ENCODE peak calls at places on chromosomes 2 and 18, in four cellular contexts. G is sigmoid colon; D is effector memory CD4-positive, alpha-beta T cell; A is A549. T is an unnamed sample. For H3K4me1, the result is how much of the 10 kb centered on the place peaks cover.

GRCh38 chr2:101153811-101154210 is 2.6 kb upstream of the TBC1D8 start:
- DNase-seq in D (no peak), A (no peak), G (no peak), T (no peak)

GRCh38 chr2:125455110-125455509 is 1200.8 kb upstream of the GYPC start:
- DNase-seq in G (no peak), A (no peak), D (no peak), T (no peak)

GRCh38 chr18:8962906-8963635 is 139.4 kb upstream of the NDUFV2 start:
- DNase-seq in A (no peak), G (no peak), D (no peak), T (no peak)

GRCh38 chr18:39786477-39786876 is 2168.6 kb upstream of the PIK3C3 start:
- DNase-seq in D (no peak), G (no peak), A (no peak), T (no peak)

GRCh38 chr2:120346034-120346666 is at the start of gene INHBB:
- DNase-seq in D (no peak), A (no peak), G (no peak), T (peak)

GRCh38 chr2:141694180-141694579 is 436.6 kb downstream of the LRP1B start:
- DNase-seq in G (no peak), D (no peak), A (no peak), T (no peak)

GRCh38 chr2:33099989-33100388 is 153.2 kb downstream of the LTBP1 start:
- DNase-seq in D (no peak), G (no peak), A (no peak), T (no peak)

GRCh38 chr2:185208261-185208660 is 530.3 kb upstream of the FSIP2 start:
- DNase-seq in D (no peak), A (no peak), G (no peak), T (no peak)

GRCh38 chr2:78754930-78755329 is 270.6 kb upstream of the REG3G start:
- DNase-seq in G (no peak), D (no peak), A (no peak), T (no peak)

GRCh38 chr2:218648473-218649100 is 10.8 kb downstream of the ZNF142 start:
- DNase-seq in D (peak), G (no peak), A (peak), T (peak)

GRCh38 chr2:66553370-66553769 is 118.4 kb downstream of the MEIS1 start:
- DNase-seq in A (no peak), D (no peak), G (peak), T (peak)

GRCh38 chr2:72887836-72888437 is 729 bp downstream of the SPR start:
- DNase-seq in A (peak), D (peak), G (peak), T (peak)

GRCh38 chr18:10379511-10379910 is 74.9 kb upstream of the APCDD1 start:
- DNase-seq in D (no peak), A (no peak), G (no peak), T (no peak)

GRCh38 chr18:59848002-59848401 is 51.8 kb upstream of the PMAIP1 start:
- DNase-seq in A (no peak), D (no peak), G (no peak), T (no peak)

GRCh38 chr2:205232086-205232485 is 450.2 kb upstream of the NRP2 start:
- DNase-seq in G (no peak), A (no peak), D (no peak), T (no peak)

GRCh38 chr2:60512063-60512622 is 41.3 kb downstream of the BCL11A start:
- DNase-seq in G (no peak), A (no peak), D (no peak), T (no peak)
- H3K4me1 ChIP-seq in G (half or more), A (under half), D (under half), T (under half)

GRCh38 chr18:23673725-23674124 is 11.0 kb upstream of the ANKRD29 start:
- DNase-seq in A (no peak), G (no peak), D (no peak), T (no peak)
- H3K27ac ChIP-seq in A (no peak), G (no peak), D (no peak), T (no peak)

GRCh38 chr18:11986061-11986460 is 4.8 kb downstream of the IMPA2 start:
- DNase-seq in D (no peak), G (peak), A (no peak), T (no peak)
- H3K4me1 ChIP-seq in D (under half), G (under half), A (half or more), T (under half)

DNA sequence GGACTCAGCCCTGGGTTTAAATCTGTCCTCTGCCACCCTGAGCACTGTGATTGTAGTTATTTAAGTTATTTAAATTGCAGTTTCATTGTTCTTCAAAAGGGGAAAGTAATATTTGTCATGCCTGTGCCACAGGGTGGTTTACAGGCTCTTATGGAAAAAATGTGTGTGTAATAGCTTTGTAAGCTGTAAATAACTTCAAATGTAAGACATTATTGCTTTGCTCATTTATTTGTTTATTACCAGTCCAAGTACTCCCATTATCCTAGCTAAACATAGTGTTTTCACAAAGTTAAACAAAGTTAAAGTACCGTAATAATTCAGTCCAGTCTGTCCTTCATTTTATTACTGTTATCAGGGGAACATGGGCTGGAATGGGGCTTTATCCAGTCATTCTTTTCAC is 43.4 kb upstream of the IGFBP2 start:
- DNase-seq in A (no peak), G (no peak), D (no peak), T (no peak)
- H3K27ac ChIP-seq in A (no peak), G (peak), D (no peak), T (no peak)

GRCh38 chr2:158999458-158999857 is 31.0 kb downstream of the TANC1 start:
- DNase-seq in A (no peak), G (no peak), D (no peak), T (no peak)
- H3K4me1 ChIP-seq in A (half or more), G (under half), D (under half), T (under half)

GRCh38 chr2:86704482-86704971 is 15.6 kb upstream of the RMND5A start:
- DNase-seq in D (no peak), A (peak), G (no peak), T (no peak)
- H3K27ac ChIP-seq in D (no peak), A (peak), G (no peak), T (no peak)

GRCh38 chr18:80104364-80104779 is 4.7 kb upstream of the ADNP2 start:
- DNase-seq in G (no peak), D (no peak), A (no peak), T (no peak)
- H3K4me1 ChIP-seq in G (under half), D (under half), A (under half), T (under half)